ENCODE peak calls at places on chromosomes 6 and 20, in nine cellular contexts. Q is WTC11, H is HFFc6, R is tibial nerve, V is dorsolateral prefrontal cortex, T is fibroblast of the aortic adventitia, P is hepatocyte, I is MCF 10A, A is astrocyte. G is an unnamed sample.

GRCh38 chr6:13190391-13190790 is 137.9 kb downstream of the TBC1D7 start:
- DNase-seq in Q (no peak), H (no peak), R (no peak), V (no peak), T (no peak), P (no peak), I (no peak), A (peak; percentile 9), G (no peak)

GRCh38 chr20:9989066-9989724 is 45.6 kb upstream of the ANKEF1 start:
- DNase-seq in Q (no peak), H (no peak), R (no peak), V (no peak), T (peak; percentile 52), P (no peak), I (peak; percentile 82), A (peak; percentile 77), G (no peak)

GRCh38 chr6:125262026-125263013 is 39.4 kb downstream of the HDDC2 start:
- DNase-seq in Q (peak; percentile 22), H (peak; percentile 72), R (no peak), V (no peak), T (peak; percentile 89), P (no peak), I (no peak), A (peak; percentile 79), G (no peak)

GRCh38 chr6:11711644-11711993 is 67.0 kb downstream of the ADTRP start:
- DNase-seq in Q (no peak), H (no peak), R (no peak), V (no peak), T (peak; percentile 34), P (no peak), I (no peak), A (no peak), G (peak; percentile 58)

GRCh38 chr6:16363749-16364148 is 125.4 kb downstream of the GMPR start:
- DNase-seq in Q (no peak), H (no peak), R (no peak), V (no peak), T (no peak), P (no peak), I (no peak), A (no peak), G (no peak)

GRCh38 chr6:12232339-12232738 is 57.8 kb upstream of the EDN1 start:
- DNase-seq in Q (no peak), H (peak; percentile 32), R (no peak), V (no peak), T (no peak), P (no peak), I (no peak), A (peak; percentile 83), G (no peak)

GRCh38 chr6:56668158-56668557 is 25.5 kb upstream of the DST start:
- DNase-seq in Q (no peak), H (no peak), R (no peak), V (no peak), T (no peak), P (no peak), I (no peak), A (no peak), G (no peak)

GRCh38 chr6:155883334-155883731 is 427.7 kb upstream of the NOX3 start:
- DNase-seq in Q (no peak), H (no peak), R (no peak), V (no peak), T (no peak), P (no peak), I (no peak), A (no peak), G (no peak)

GRCh38 chr20:46568570-46569129 is 18.2 kb upstream of the OCSTAMP start:
- DNase-seq in Q (no peak), H (peak; percentile 47), R (peak; percentile 81), V (peak; percentile 92), T (peak; percentile 60), P (peak; percentile 84), I (peak; percentile 81), A (peak; percentile 36), G (no peak)

GRCh38 chr6:32113386-32114352 is 4.5 kb upstream of the TNXB start:
- DNase-seq in Q (peak; percentile 70), H (peak; percentile 99), R (peak; percentile 90), V (peak; percentile 53), T (peak; percentile 99), P (peak; percentile 82), I (peak; percentile 67), A (peak; percentile 69), G (no peak)
- TF ChIP-seq CTCF in Q (no peak), H (peak; percentile 76), R (peak; percentile 11), V (peak; percentile 40), T (peak; percentile 81), P (peak; percentile 37), I (peak; percentile 23), A (peak; percentile 24), G (no peak)

GRCh38 chr20:11717562-11717961 is 200.1 kb upstream of the BTBD3 start:
- DNase-seq in Q (no peak), H (no peak), R (no peak), V (no peak), T (no peak), P (no peak), I (no peak), A (no peak), G (no peak)

GRCh38 chr20:11716945-11717248 is 200.8 kb upstream of the BTBD3 start:
- DNase-seq in Q (no peak), H (no peak), R (no peak), V (no peak), T (no peak), P (no peak), I (no peak), A (no peak), G (no peak)

GRCh38 chr20:11719153-11719552 is 198.5 kb upstream of the BTBD3 start:
- DNase-seq in Q (peak; percentile 26), H (no peak), R (no peak), V (no peak), T (no peak), P (no peak), I (no peak), A (no peak), G (no peak)

GRCh38 chr20:11718474-11719094 is 199.1 kb upstream of the BTBD3 start:
- DNase-seq in Q (no peak), H (no peak), R (no peak), V (no peak), T (no peak), P (no peak), I (no peak), A (no peak), G (no peak)

DNA sequence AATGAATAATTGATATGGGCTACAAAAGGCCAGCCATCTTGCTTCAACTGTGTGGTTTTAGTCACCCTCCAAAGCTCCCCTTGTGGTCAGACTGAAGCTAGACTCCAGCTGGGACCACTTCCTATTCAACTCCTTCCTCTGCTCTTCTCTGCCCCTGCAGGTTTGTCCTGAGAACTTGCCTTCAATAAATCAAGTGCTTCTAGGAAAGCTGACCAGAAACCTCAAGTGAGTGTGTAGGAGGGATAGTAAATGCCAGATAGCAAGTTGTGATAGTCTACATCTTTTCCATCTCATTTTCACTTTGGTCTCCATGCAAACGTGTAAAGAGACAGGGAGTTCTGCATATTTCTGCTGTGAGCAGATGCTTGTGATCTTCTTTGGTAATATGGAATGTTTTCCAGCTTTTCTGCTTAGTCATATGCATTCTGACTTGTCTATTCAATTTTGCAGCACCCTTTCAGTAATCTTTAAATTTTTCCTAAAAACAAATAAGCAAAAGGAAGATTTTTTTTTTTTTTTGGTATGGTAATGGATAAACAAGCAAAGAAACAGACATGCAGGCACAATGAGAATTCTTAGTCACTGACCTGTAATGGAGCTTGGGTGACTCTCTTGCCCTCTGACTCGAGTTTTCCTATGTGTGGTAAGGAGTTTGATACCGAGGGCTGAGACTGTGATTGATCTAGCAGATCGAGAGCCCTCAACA is 201.3 kb upstream of the BTBD3 start:
- DNase-seq in Q (peak; percentile 29), H (peak; percentile 93), R (no peak), V (no peak), T (peak; percentile 27), P (peak; percentile 66), I (peak; percentile 57), A (peak; percentile 94), G (no peak)
- TF ChIP-seq CTCF in Q (peak; percentile 19), H (peak; percentile 69), R (no peak), V (peak; percentile 26), T (peak; percentile 35), P (peak; percentile 45), I (no peak), A (peak; percentile 72), G (no peak)

DNA sequence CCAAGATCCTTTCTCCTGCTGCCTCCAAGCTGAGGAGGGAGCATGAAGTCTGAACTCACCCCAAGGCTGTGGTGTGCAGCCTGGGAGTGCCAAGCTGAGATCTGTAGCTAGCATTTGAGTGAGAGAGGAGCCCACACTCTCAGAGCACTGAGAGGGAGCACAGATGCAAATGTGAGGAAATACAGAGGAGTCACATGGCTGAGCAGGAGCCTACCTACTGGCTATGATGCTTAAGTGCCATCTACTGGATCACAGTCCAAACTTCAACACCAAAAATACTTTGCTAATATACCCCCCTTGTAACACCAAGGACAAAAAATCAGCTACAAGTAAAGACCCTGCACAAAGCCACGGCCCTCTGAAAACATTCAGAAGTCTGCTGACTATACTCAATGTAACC is 94.4 kb upstream of the IMPG1 start:
- DNase-seq in Q (no peak), H (no peak), R (no peak), V (no peak), T (no peak), P (no peak), I (no peak), A (no peak), G (no peak)
- TF ChIP-seq CTCF in Q (no peak), H (no peak), R (no peak), V (no peak), T (no peak), P (no peak), I (no peak), A (no peak), G (no peak)

GRCh38 chr6:161660666-161661571 is 387.1 kb upstream of the AGPAT4 start:
- DNase-seq in Q (no peak), H (no peak), R (no peak), V (no peak), T (no peak), P (no peak), I (no peak), A (no peak), G (no peak)
- TF ChIP-seq CTCF in Q (no peak), H (no peak), R (no peak), V (no peak), T (no peak), P (no peak), I (no peak), A (no peak), G (no peak)

DNA sequence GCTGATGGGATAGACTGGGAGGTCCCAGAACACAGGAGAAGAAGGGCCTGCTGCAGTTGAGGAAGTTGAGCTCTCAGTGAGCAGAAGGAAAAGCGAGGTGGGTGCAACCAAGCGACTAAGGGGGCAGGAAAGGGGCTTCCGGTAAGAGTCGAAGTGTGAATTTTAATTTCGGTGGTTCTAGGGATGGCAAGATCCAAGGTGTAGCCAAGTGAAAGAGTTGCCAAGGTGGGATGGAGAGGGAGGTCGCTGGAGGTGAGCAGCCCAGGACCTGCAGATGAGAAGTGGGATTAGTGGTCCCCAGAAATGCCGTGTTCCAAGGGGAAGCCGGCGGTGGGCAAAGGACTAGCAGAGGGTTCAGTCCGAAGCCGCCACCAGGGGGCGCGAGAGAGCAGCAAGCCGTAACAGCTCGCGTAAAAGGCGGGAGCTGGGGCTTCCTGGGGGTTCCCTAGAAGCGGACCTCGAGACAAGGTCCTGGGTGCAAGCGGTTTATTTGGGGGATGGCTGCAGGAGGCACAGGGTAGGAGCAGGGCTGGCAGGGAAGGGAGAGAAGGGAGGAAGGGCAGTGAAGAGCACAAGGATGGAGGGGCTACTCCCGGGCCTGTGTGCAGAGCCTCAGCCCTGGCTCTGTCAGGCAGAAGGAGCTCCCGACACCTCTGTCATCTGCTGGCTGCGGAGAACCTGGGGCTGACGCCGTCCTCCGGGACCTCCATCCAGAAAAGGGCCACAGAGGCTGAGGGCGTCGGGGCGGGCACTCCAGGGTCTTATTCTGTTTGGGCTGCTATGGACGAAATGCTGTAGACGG is 103.6 kb downstream of the PAX1 start:
- DNase-seq in Q (peak; percentile 89), H (no peak), R (peak; percentile 45), V (no peak), T (peak; percentile 10), P (peak; percentile 73), I (no peak), A (no peak), G (peak; percentile 71)
- TF ChIP-seq CTCF in Q (peak; percentile 99), H (peak; percentile 55), R (peak; percentile 41), V (peak; percentile 74), T (peak; percentile 70), P (peak; percentile 71), I (peak; percentile 78), A (peak; percentile 8), G (peak; percentile 62)